ENCODE peak calls at places on chromosomes 2 and 18, in five cellular contexts. S, U, Q, L and F are unnamed samples.

GRCh38 chr18:56108486-56109367 is 520.7 kb upstream of the TCF4 start:
- DNase-seq in S (no peak), L (no peak), U (no peak), Q (no peak), F (no peak)

GRCh38 chr18:57023483-57023882 is 123.4 kb upstream of the BOD1L2 start:
- DNase-seq in S (no peak), Q (no peak), U (no peak), L (no peak), F (no peak)

GRCh38 chr2:20282916-20283592 is 58.1 kb upstream of the SDC1 start:
- DNase-seq in L (no peak), S (no peak), U (no peak), Q (no peak), F (peak; percentile 46)

GRCh38 chr2:185980944-185981343 is 242.3 kb downstream of the FSIP2 start:
- DNase-seq in Q (no peak), L (no peak), U (no peak), S (no peak), F (no peak)

GRCh38 chr2:143451622-143452021 is 322.4 kb downstream of the ARHGAP15 start:
- DNase-seq in U (no peak), Q (no peak), L (no peak), S (no peak), F (no peak)

GRCh38 chr18:45713239-45713638 is 10.7 kb upstream of the SLC14A1 start:
- DNase-seq in L (peak; percentile 13), Q (no peak), U (no peak), S (no peak), F (no peak)

GRCh38 chr18:79440316-79440715 is 44.6 kb downstream of the NFATC1 start:
- DNase-seq in Q (no peak), L (no peak), U (no peak), S (no peak), F (no peak)

GRCh38 chr18:78564030-78564429 is 415.6 kb upstream of the SALL3 start:
- DNase-seq in S (no peak), L (no peak), Q (no peak), U (no peak), F (no peak)

GRCh38 chr2:166343467-166343866 is 32.3 kb downstream of the SCN9A start:
- DNase-seq in L (peak; percentile 81), Q (peak; percentile 13), U (no peak), S (no peak), F (peak; percentile 45)

GRCh38 chr2:85164145-85164559 is 31.0 kb downstream of the TCF7L1 start:
- DNase-seq in L (no peak), U (peak; percentile 42), Q (peak; percentile 40), S (no peak), F (no peak)

GRCh38 chr2:74147729-74148456 is at the start of gene BOLA3:
- DNase-seq in U (peak; percentile 93), Q (peak; percentile 96), L (peak; percentile 95), S (peak; percentile 61), F (peak; percentile 91)

GRCh38 chr2:171958475-171958874 is 36.2 kb downstream of the HAT1 start:
- DNase-seq in Q (no peak), U (no peak), L (no peak), S (no peak), F (no peak)

GRCh38 chr18:79416677-79417052 is 20.9 kb downstream of the NFATC1 start:
- DNase-seq in S (no peak), Q (no peak), U (no peak), L (no peak), F (no peak)

GRCh38 chr2:65317841-65318240 is 90.2 kb downstream of the ACTR2 start:
- DNase-seq in U (no peak), S (no peak), Q (no peak), L (no peak), F (no peak)

DNA sequence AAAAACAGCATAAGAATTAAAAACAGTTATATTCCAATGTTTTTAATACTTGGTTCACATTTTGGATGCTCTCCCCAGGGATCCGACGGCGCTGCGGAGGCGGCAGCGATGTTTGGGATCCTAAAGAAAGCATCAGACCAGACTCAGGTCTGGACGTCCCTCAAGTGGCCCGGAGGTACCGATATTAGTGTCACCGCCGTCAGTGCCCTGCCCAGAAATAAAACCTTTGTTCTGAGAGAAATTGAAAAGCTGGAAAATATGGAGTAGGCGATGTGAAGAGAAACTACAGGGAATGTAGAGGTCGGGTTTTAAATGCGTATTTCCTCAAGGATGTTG is 645 bp upstream of the TBC1D8 start:
- DNase-seq in Q (peak; percentile 23), L (no peak), S (no peak), U (no peak), F (no peak)
- H3K4me1 ChIP-seq in Q (peaks cover 11% of the 10 kb centered on the region), L (no peaks in the 10 kb centered on the region), S (no peaks in the 10 kb centered on the region), U (peaks cover 21% of the 10 kb centered on the region), F (peaks cover 19% of the 10 kb centered on the region)

GRCh38 chr2:24375349-24376087 is 15.2 kb upstream of the ITSN2 start:
- DNase-seq in S (no peak), L (no peak), Q (no peak), U (no peak), F (no peak)
- H3K27ac ChIP-seq in S (no peak overlapping the region), L (no peak overlapping the region), Q (no peak overlapping the region), U (no peak overlapping the region), F (no peak overlapping the region)

GRCh38 chr2:62457555-62457954 is 48.4 kb downstream of the TMEM17 start:
- DNase-seq in Q (peak; percentile 41), U (no peak), L (no peak), S (no peak), F (no peak)
- H3K4me3 ChIP-seq in Q (peak overlapping the region; percentile 48), U (peak overlapping the region; percentile 67), L (peak overlapping the region; percentile 68), S (peak overlapping the region; percentile 55), F (peak overlapping the region; percentile 66)

DNA sequence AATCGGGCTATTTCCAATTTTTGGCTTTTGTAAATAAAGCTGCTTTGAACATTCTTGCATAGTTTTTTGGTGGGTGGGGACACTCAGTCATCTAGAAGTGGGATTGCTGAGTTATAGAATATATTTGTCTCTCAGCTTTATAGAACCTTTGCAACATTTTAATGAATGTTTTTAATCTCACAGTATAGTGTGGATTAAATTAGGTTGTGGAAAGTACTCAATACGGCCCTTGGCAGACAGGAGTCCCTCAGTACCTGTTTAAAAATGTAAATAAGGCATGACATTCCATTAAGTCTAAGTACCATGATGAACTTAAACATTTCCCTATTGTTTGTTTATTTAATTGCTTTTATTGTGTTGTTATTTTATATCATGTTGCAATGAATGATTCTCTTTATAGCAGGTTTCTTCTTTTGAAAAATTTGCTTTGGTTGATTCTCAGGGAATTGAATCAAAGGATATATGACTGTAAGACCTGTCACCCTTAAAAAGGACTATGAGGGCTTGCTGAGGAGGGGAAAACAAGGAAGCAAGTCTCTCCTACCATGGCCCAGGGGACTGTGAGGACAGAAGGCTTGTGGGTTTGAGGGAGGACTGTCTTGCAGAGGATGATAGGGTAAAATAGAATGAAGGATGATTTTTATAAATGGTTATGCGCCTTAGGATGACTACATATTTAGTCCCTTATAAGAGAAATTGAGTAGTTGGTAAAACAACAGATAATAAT is 165.1 kb downstream of the RPIA start:
- DNase-seq in L (no peak), Q (no peak), U (no peak), S (no peak), F (no peak)
- H3K4me1 ChIP-seq in L (no peaks in the 10 kb centered on the region), Q (no peaks in the 10 kb centered on the region), U (no peaks in the 10 kb centered on the region), S (no peaks in the 10 kb centered on the region), F (peaks cover 9% of the 10 kb centered on the region)